ENCODE peak calls at places on chromosomes 16 and 17, in seven cellular contexts. One of them, this sample, is unnamed.

GRCh38 chr17:6558932-6559752 is 2.8 kb upstream of the PITPNM3 start:
- DNase-seq in dorsolateral prefrontal cortex: peak
- DNase-seq in endothelial cell: no peak
- DNase-seq in mammary epithelial cell: no peak
- DNase-seq in GM23248: no peak
- DNase-seq in AG09319: no peak
- DNase-seq in Daoy: no peak
- DNase-seq in this sample: no peak

GRCh38 chr16:4265676-4266075 is 7.1 kb downstream of the TFAP4 start:
- DNase-seq in dorsolateral prefrontal cortex: no peak
- DNase-seq in endothelial cell: no peak
- DNase-seq in mammary epithelial cell: no peak
- DNase-seq in GM23248: no peak
- DNase-seq in AG09319: no peak
- DNase-seq in Daoy: no peak
- DNase-seq in this sample: no peak

GRCh38 chr17:16419074-16419928 is 3.9 kb downstream of the TRPV2 start:
- DNase-seq in dorsolateral prefrontal cortex: no peak
- DNase-seq in endothelial cell: no peak
- DNase-seq in mammary epithelial cell: peak
- DNase-seq in GM23248: peak
- DNase-seq in AG09319: no peak
- DNase-seq in Daoy: peak
- DNase-seq in this sample: no peak

GRCh38 chr16:54174750-54175149 is 111.8 kb downstream of the IRX3 start:
- DNase-seq in dorsolateral prefrontal cortex: no peak
- DNase-seq in endothelial cell: no peak
- DNase-seq in mammary epithelial cell: no peak
- DNase-seq in GM23248: no peak
- DNase-seq in AG09319: no peak
- DNase-seq in Daoy: no peak
- DNase-seq in this sample: no peak

GRCh38 chr16:31461921-31462804 is 2.9 kb downstream of the ARMC5 start:
- DNase-seq in dorsolateral prefrontal cortex: peak
- DNase-seq in endothelial cell: no peak
- DNase-seq in mammary epithelial cell: no peak
- DNase-seq in GM23248: no peak
- DNase-seq in AG09319: no peak
- DNase-seq in Daoy: no peak
- DNase-seq in this sample: no peak

GRCh38 chr16:72992142-72992601 is 55.8 kb downstream of the ZFHX3 start:
- DNase-seq in dorsolateral prefrontal cortex: no peak
- DNase-seq in endothelial cell: no peak
- DNase-seq in mammary epithelial cell: no peak
- DNase-seq in GM23248: no peak
- DNase-seq in AG09319: no peak
- DNase-seq in Daoy: no peak
- DNase-seq in this sample: no peak

GRCh38 chr17:67063146-67063545 is 18.8 kb downstream of the CACNG1 start:
- DNase-seq in dorsolateral prefrontal cortex: no peak
- DNase-seq in endothelial cell: no peak
- DNase-seq in mammary epithelial cell: no peak
- DNase-seq in GM23248: no peak
- DNase-seq in AG09319: no peak
- DNase-seq in Daoy: no peak
- DNase-seq in this sample: no peak

GRCh38 chr17:78727476-78728229 is 54.4 kb downstream of the CYTH1 start:
- DNase-seq in dorsolateral prefrontal cortex: no peak
- DNase-seq in endothelial cell: no peak
- DNase-seq in mammary epithelial cell: no peak
- DNase-seq in GM23248: no peak
- DNase-seq in AG09319: no peak
- DNase-seq in Daoy: no peak
- DNase-seq in this sample: no peak

GRCh38 chr17:40915721-40916256 is 21.7 kb downstream of the KRT23 start:
- DNase-seq in dorsolateral prefrontal cortex: no peak
- DNase-seq in endothelial cell: no peak
- DNase-seq in mammary epithelial cell: peak
- DNase-seq in GM23248: peak
- DNase-seq in AG09319: no peak
- DNase-seq in Daoy: no peak
- DNase-seq in this sample: no peak

GRCh38 chr17:80443916-80444708 is 29.1 kb downstream of the ENDOV start:
- DNase-seq in dorsolateral prefrontal cortex: no peak
- DNase-seq in endothelial cell: no peak
- DNase-seq in mammary epithelial cell: no peak
- DNase-seq in GM23248: no peak
- DNase-seq in AG09319: no peak
- DNase-seq in Daoy: no peak
- DNase-seq in this sample: peak

GRCh38 chr17:29155235-29155965 is 24.8 kb downstream of the MYO18A start:
- DNase-seq in dorsolateral prefrontal cortex: no peak
- DNase-seq in endothelial cell: no peak
- DNase-seq in mammary epithelial cell: peak
- DNase-seq in GM23248: peak
- DNase-seq in AG09319: no peak
- DNase-seq in Daoy: peak
- DNase-seq in this sample: no peak

GRCh38 chr16:50269061-50269705 is 2.8 kb downstream of the ADCY7 start:
- DNase-seq in dorsolateral prefrontal cortex: peak
- DNase-seq in endothelial cell: no peak
- DNase-seq in mammary epithelial cell: no peak
- DNase-seq in GM23248: no peak
- DNase-seq in AG09319: no peak
- DNase-seq in Daoy: no peak
- DNase-seq in this sample: no peak

GRCh38 chr16:68707341-68708152 is 29.5 kb upstream of the CDH1 start:
- DNase-seq in dorsolateral prefrontal cortex: no peak
- DNase-seq in endothelial cell: peak
- DNase-seq in mammary epithelial cell: peak
- DNase-seq in GM23248: no peak
- DNase-seq in AG09319: no peak
- DNase-seq in Daoy: peak
- DNase-seq in this sample: no peak

GRCh38 chr16:17417740-17418139 is 53.0 kb downstream of the XYLT1 start:
- DNase-seq in dorsolateral prefrontal cortex: no peak
- DNase-seq in endothelial cell: no peak
- DNase-seq in mammary epithelial cell: no peak
- DNase-seq in GM23248: no peak
- DNase-seq in AG09319: no peak
- DNase-seq in Daoy: no peak
- DNase-seq in this sample: no peak

GRCh38 chr16:7651803-7652570 is 319.3 kb downstream of the RBFOX1 start:
- DNase-seq in dorsolateral prefrontal cortex: no peak
- DNase-seq in endothelial cell: no peak
- DNase-seq in mammary epithelial cell: no peak
- DNase-seq in GM23248: no peak
- DNase-seq in AG09319: no peak
- DNase-seq in Daoy: no peak
- DNase-seq in this sample: no peak

GRCh38 chr16:86432691-86433090 is 77.6 kb upstream of the FOXF1 start:
- DNase-seq in dorsolateral prefrontal cortex: no peak
- DNase-seq in endothelial cell: no peak
- DNase-seq in mammary epithelial cell: no peak
- DNase-seq in GM23248: no peak
- DNase-seq in AG09319: no peak
- DNase-seq in Daoy: no peak
- DNase-seq in this sample: no peak

GRCh38 chr17:81200695-81201580 is 21.8 kb downstream of the CEP131 start:
- DNase-seq in dorsolateral prefrontal cortex: no peak
- DNase-seq in endothelial cell: peak
- DNase-seq in mammary epithelial cell: peak
- DNase-seq in GM23248: peak
- DNase-seq in AG09319: peak
- DNase-seq in Daoy: peak
- DNase-seq in this sample: peak

GRCh38 chr16:58280846-58281301 is 14.0 kb downstream of the PRSS54 start:
- DNase-seq in dorsolateral prefrontal cortex: no peak
- DNase-seq in endothelial cell: no peak
- DNase-seq in mammary epithelial cell: peak
- DNase-seq in GM23248: peak
- DNase-seq in AG09319: peak
- DNase-seq in Daoy: peak
- DNase-seq in this sample: no peak

GRCh38 chr17:82187500-82187899 is 25.1 kb downstream of the CCDC57 start:
- DNase-seq in dorsolateral prefrontal cortex: no peak
- DNase-seq in endothelial cell: no peak
- DNase-seq in mammary epithelial cell: no peak
- DNase-seq in GM23248: no peak
- DNase-seq in AG09319: no peak
- DNase-seq in Daoy: no peak
- DNase-seq in this sample: no peak

GRCh38 chr17:80882926-80883685 is 108.5 kb upstream of the CHMP6 start:
- DNase-seq in dorsolateral prefrontal cortex: peak
- DNase-seq in endothelial cell: no peak
- DNase-seq in mammary epithelial cell: no peak
- DNase-seq in GM23248: no peak
- DNase-seq in AG09319: no peak
- DNase-seq in Daoy: no peak
- DNase-seq in this sample: no peak

GRCh38 chr17:1000597-1001490 is 3.9 kb downstream of the TIMM22 start:
- DNase-seq in dorsolateral prefrontal cortex: no peak
- DNase-seq in endothelial cell: no peak
- DNase-seq in mammary epithelial cell: no peak
- DNase-seq in GM23248: peak
- DNase-seq in AG09319: no peak
- DNase-seq in Daoy: peak
- DNase-seq in this sample: no peak